ENCODE peak calls at places on chromosome 6, in five cellular contexts. G is GM12878, X is NT2/D1, D is H1, Y is HEK293T. E is an unnamed sample.

GRCh38 chr6:13733178-13733851 is 21.7 kb upstream of the RANBP9 start:
- DNase-seq in X (no peak), Y (peak), G (no peak), D (no peak), E (peak)

GRCh38 chr6:125888989-125889656 is 67.4 kb upstream of the HINT3 start:
- DNase-seq in X (peak), G (no peak), Y (peak), D (no peak), E (peak)

GRCh38 chr6:131015630-131016263 is 47.3 kb downstream of the EPB41L2 start:
- DNase-seq in G (no peak), Y (no peak), X (no peak), D (no peak), E (no peak)

GRCh38 chr6:24566020-24566752 is 71.4 kb downstream of the ALDH5A1 start:
- DNase-seq in X (no peak), Y (no peak), D (no peak), G (no peak), E (peak)

GRCh38 chr6:127186889-127187288 is 68.4 kb downstream of the RSPO3 start:
- DNase-seq in X (no peak), Y (peak), D (peak), G (no peak), E (peak)

GRCh38 chr6:18264338-18265098 is at the start of gene DEK:
- DNase-seq in D (peak), Y (peak), X (peak), G (no peak), E (peak)

GRCh38 chr6:32968093-32968769 is at the start of gene BRD2:
- DNase-seq in D (peak), X (peak), Y (peak), G (peak), E (peak)

GRCh38 chr6:147281895-147282565 is 77.8 kb downstream of the STXBP5 start:
- DNase-seq in Y (no peak), D (no peak), G (no peak), X (no peak), E (no peak)

GRCh38 chr6:119240257-119241123 is 109.1 kb downstream of the MAN1A1 start:
- DNase-seq in G (no peak), D (no peak), Y (no peak), X (peak), E (no peak)

GRCh38 chr6:57313711-57314471 is 3.5 kb upstream of the PRIM2 start:
- DNase-seq in D (no peak), G (no peak), X (no peak), Y (no peak), E (no peak)

GRCh38 chr6:29537714-29538403 is 21.7 kb downstream of the UBD start:
- DNase-seq in Y (no peak), X (no peak), G (no peak), D (peak), E (no peak)

GRCh38 chr6:121443953-121444590 is 8.6 kb downstream of the GJA1 start:
- DNase-seq in D (no peak), Y (no peak), G (no peak), X (no peak), E (no peak)

GRCh38 chr6:101605874-101606273 is 212.4 kb downstream of the GRIK2 start:
- DNase-seq in X (no peak), Y (peak), D (no peak), G (peak), E (no peak)

GRCh38 chr6:99344289-99344688 is 5.2 kb downstream of the FAXC start:
- DNase-seq in D (no peak), X (no peak), Y (no peak), G (no peak), E (peak)

GRCh38 chr6:167768471-167769215 is 58.1 kb upstream of the AFDN start:
- DNase-seq in D (no peak), X (no peak), G (no peak), Y (no peak), E (no peak)

GRCh38 chr6:76706566-76706965 is 634.1 kb upstream of the IMPG1 start:
- DNase-seq in D (no peak), G (no peak), Y (no peak), X (no peak), E (no peak)

GRCh38 chr6:3687847-3688246 is 63.7 kb downstream of the PXDC1 start:
- DNase-seq in G (no peak), Y (no peak), X (no peak), D (no peak), E (no peak)

GRCh38 chr6:110589865-110590513 is 113.6 kb upstream of the SLC22A16 start:
- DNase-seq in Y (no peak), G (peak), D (no peak), X (no peak), E (no peak)

GRCh38 chr6:156821707-156822106 is 44.5 kb downstream of the ARID1B start:
- DNase-seq in Y (no peak), D (no peak), G (no peak), X (no peak), E (no peak)

GRCh38 chr6:137389150-137389664 is 105.0 kb downstream of the OLIG3 start:
- DNase-seq in X (no peak), Y (no peak), G (peak), D (no peak), E (no peak)

GRCh38 chr6:52416629-52417151 is 3.5 kb upstream of the EFHC1 start:
- DNase-seq in G (peak), Y (peak), D (no peak), X (no peak), E (peak)

GRCh38 chr6:38110407-38111025 is 291.0 kb downstream of the ZFAND3 start:
- DNase-seq in X (no peak), D (no peak), Y (no peak), G (no peak), E (no peak)

GRCh38 chr6:88287696-88288095 is 121.5 kb upstream of the CNR1 start:
- DNase-seq in D (no peak), Y (no peak), G (no peak), X (no peak), E (no peak)

GRCh38 chr6:116385911-116386310 is 15.2 kb downstream of the DSE start:
- DNase-seq in X (no peak), D (no peak), Y (no peak), G (no peak), E (no peak)

GRCh38 chr6:97411610-97412009 is 128.6 kb upstream of the MMS22L start:
- DNase-seq in D (no peak), Y (no peak), G (no peak), X (no peak), E (no peak)

GRCh38 chr6:711925-712324 is 19.0 kb upstream of the EXOC2 start:
- DNase-seq in X (no peak), D (no peak), G (no peak), Y (no peak), E (no peak)

GRCh38 chr6:124795879-124796838 is 166.1 kb upstream of the RNF217 start:
- DNase-seq in Y (peak), G (no peak), D (peak), X (no peak), E (no peak)

GRCh38 chr6:51995214-51995735 is 92.1 kb downstream of the PKHD1 start:
- DNase-seq in G (no peak), D (no peak), X (no peak), Y (no peak), E (no peak)

GRCh38 chr6:126721581-126722145 is 381.7 kb downstream of the CENPW start:
- DNase-seq in Y (no peak), D (no peak), X (no peak), G (no peak), E (no peak)

GRCh38 chr6:30547454-30547853 is 8.8 kb downstream of the GNL1 start:
- DNase-seq in D (no peak), Y (no peak), X (no peak), G (no peak), E (no peak)

GRCh38 chr6:168925671-168926070 is 328.0 kb downstream of the THBS2 start:
- DNase-seq in D (no peak), Y (no peak), G (no peak), X (no peak), E (no peak)

GRCh38 chr6:5214570-5215052 is 46.1 kb downstream of the LYRM4 start:
- DNase-seq in G (no peak), D (peak), Y (peak), X (peak), E (peak)

GRCh38 chr6:168040856-168041496 is 38.0 kb downstream of the FRMD1 start:
- DNase-seq in D (no peak), X (no peak), Y (no peak), G (no peak), E (no peak)

GRCh38 chr6:19866900-19867627 is 29.9 kb downstream of the ID4 start:
- DNase-seq in X (no peak), G (no peak), Y (no peak), D (no peak), E (peak)

GRCh38 chr6:57432162-57432561 is 114.7 kb downstream of the PRIM2 start:
- DNase-seq in X (no peak), Y (no peak), G (no peak), D (no peak), E (peak)

GRCh38 chr6:141726158-141726557 is 406.6 kb upstream of the GJE1 start:
- DNase-seq in D (no peak), G (no peak), Y (no peak), X (no peak), E (no peak)

GRCh38 chr6:163626073-163626867 is 211.8 kb downstream of the QKI start:
- DNase-seq in G (no peak), D (no peak), Y (no peak), X (no peak), E (no peak)

GRCh38 chr6:24568687-24569086 is 73.9 kb downstream of the ALDH5A1 start:
- DNase-seq in G (no peak), D (no peak), X (no peak), Y (no peak), E (no peak)

GRCh38 chr6:69796627-69797390 is at the start of gene LMBRD1:
- DNase-seq in X (peak), G (peak), D (peak), Y (peak), E (peak)

GRCh38 chr6:69792292-69792691 is 4.5 kb downstream of the LMBRD1 start:
- DNase-seq in D (no peak), X (no peak), Y (no peak), G (no peak), E (no peak)

GRCh38 chr6:69801225-69801624 is 4.4 kb upstream of the LMBRD1 start:
- DNase-seq in D (no peak), G (no peak), X (no peak), Y (peak), E (no peak)

GRCh38 chr6:69795469-69796080 is 1.2 kb downstream of the LMBRD1 start:
- DNase-seq in G (no peak), X (no peak), Y (peak), D (no peak), E (no peak)

DNA sequence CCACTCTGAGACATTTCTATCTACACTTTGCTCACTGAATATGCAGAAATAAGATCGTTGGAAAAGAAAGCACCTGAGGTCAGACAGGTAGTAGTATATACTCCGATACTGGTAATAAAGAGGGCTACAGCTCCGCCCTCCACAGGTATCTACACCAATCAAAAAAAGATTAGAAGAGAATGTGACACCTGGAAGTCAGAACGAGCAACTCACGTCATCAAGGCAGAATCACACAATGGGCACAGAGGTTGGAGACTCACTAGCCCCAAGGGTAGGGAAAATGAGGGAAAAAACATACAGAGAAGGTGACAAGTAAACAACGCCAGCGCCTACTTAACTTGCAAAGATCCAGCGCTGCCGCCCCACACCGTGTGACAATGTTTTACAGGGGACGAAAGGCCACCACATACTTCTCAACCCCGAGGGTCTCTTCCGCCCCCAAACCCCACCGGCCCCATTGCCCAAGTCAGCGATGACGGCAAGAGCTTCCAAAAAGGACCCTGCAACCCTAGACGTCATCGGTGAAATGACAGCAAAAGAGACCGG is 656 bp downstream of the LMBRD1 start:
- DNase-seq in D (no peak), G (no peak), X (no peak), Y (peak), E (peak)
- TF ChIP-seq SUZ12 in D (no peak), G (no peak), X (no peak), Y (no peak), E (no peak)

DNA sequence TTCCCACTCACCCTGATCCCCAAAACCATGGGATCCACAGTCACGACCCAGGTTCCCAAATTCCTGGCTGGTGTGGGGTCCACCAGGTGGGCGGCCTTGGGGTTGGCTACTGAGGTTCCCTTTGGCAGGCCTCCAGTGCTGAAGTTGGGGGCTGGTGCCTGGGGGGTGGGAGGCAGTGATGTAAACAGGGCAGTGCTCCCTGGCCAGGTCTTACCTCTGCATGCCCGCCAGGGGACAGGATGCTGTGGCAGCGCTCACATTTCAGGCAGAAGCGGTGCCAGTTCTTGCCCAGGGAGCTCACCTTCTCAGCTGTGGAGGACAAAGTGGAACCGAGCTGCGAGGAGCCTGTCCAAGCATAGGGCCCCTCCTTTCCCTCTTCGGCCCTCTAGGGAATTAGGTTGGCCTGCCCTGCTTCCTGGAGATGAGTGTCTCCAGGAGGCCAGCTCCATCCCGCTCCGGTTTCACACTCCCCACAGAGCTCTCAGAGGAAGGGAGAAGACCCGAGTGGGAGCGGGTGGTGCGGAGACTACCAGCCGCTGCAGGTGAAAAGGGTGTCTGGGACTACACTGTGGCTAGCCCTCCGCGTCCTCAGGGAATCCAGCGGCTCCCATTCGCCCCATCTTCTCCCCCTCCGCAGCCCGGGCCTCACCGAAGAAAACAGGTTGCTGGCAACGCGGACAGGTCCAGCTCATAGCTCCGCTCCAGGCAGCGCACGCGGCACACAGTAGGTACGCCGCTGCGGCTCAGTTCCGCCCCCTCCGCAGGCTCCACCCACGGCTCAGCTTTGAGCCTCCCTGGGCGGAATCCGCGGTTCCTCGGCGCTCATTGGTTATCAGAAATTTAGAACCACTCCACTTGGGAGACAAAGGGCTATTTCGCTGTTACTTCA is at the start of gene CRIP3:
- DNase-seq in G (no peak), Y (no peak), X (no peak), D (peak), E (no peak)
- TF ChIP-seq SUZ12 in G (no peak), Y (no peak), X (no peak), D (no peak), E (no peak)

DNA sequence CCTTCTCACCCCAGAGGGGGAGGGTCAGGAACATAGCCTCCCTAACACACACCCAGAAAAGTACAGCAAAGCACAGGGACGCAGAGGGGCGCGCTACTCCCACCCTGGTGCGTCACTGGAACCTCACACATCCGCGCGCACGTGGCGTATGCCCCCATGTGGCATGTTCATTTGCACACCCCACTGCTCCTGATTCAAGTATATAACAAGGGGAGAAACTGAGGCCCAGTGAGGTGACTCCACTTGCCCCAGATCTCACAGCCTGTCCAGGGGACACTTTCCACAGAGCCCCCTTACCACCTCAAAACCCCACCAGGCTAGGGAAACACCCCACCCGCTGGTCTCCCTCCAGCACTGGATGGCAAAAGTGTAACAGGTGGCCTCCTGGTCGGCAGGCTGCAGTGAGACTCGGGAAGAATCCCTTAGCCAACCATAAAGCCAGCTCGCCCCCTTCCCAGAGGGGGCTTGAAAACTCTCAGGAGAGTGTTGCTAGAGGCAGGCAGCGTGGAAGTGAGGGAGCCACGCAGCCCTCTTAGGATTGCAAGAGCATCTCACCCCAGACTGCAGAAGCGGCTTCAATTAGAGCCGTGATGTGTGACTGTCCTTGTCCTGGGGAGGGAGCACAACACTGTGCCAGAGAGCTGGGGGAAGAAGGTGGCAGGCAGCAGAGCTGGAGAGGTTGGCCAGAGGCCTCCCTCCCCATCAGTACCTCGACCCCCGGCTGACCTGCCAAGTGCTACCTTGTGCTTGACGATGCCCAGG is at the start of gene GRM4:
- DNase-seq in G (no peak), Y (no peak), D (peak), X (no peak), E (no peak)
- TF ChIP-seq SUZ12 in G (no peak), Y (no peak), D (no peak), X (no peak), E (no peak)

GRCh38 chr6:40753939-40754448 is 166.8 kb upstream of the LRFN2 start:
- DNase-seq in G (no peak), X (no peak), Y (no peak), D (no peak), E (no peak)

GRCh38 chr6:40755749-40756452 is 168.7 kb upstream of the LRFN2 start:
- DNase-seq in D (no peak), Y (no peak), X (no peak), G (peak), E (no peak)

GRCh38 chr6:40754481-40755045 is 167.4 kb upstream of the LRFN2 start:
- DNase-seq in D (peak), X (no peak), Y (no peak), G (no peak), E (no peak)

GRCh38 chr6:40753048-40753447 is 165.9 kb upstream of the LRFN2 start:
- DNase-seq in X (no peak), G (no peak), Y (no peak), D (no peak), E (no peak)

GRCh38 chr6:40755046-40755681 is 168.0 kb upstream of the LRFN2 start:
- DNase-seq in D (no peak), X (no peak), Y (no peak), G (no peak), E (no peak)
- TF ChIP-seq SUZ12 in D (no peak), X (no peak), Y (no peak), G (no peak), E (no peak)

GRCh38 chr6:106973841-106974336 is 640 bp downstream of the CD24 start:
- DNase-seq in G (no peak), X (no peak), D (no peak), Y (no peak), E (no peak)

GRCh38 chr6:106974999-106975698 is 620 bp upstream of the CD24 start:
- DNase-seq in X (no peak), G (no peak), Y (peak), D (peak), E (no peak)

GRCh38 chr6:106974337-106974998 is at the start of gene CD24:
- DNase-seq in G (no peak), Y (peak), X (no peak), D (peak), E (no peak)

GRCh38 chr6:106973018-106973840 is 1.3 kb downstream of the CD24 start:
- DNase-seq in G (no peak), X (no peak), Y (no peak), D (no peak), E (no peak)

DNA sequence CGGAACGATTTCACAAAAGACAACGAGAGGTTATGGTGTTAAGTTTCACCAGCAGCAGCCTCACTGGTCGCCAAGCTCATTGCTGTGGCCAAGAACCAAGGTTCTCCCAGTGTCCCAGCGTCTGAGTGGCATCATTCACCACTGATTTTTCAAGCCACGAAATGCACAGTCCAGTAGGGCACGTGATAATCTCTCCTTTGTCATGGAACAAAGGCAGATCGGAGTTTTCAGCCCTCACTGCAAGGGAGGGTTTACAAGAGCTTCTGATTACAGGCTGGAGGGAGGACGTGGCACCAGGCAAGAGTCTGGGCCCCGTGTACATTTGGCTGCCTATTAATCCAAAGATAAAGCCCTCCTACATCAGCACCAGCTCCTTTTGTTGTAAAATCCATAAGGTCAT is 2.0 kb downstream of the CD24 start:
- DNase-seq in Y (peak), D (no peak), G (no peak), X (no peak), E (no peak)
- TF ChIP-seq SUZ12 in Y (no peak), D (no peak), G (no peak), X (no peak), E (no peak)

GRCh38 chr6:73579851-73580246 is 59.0 kb upstream of the EEF1A1 start:
- DNase-seq in Y (peak), D (no peak), G (peak), X (peak), E (peak)
- TF ChIP-seq SUZ12 in Y (no peak), D (no peak), G (no peak), X (no peak), E (no peak)

GRCh38 chr6:158969148-158969547 is 30.9 kb downstream of the RSPH3 start:
- DNase-seq in G (no peak), D (no peak), X (no peak), Y (no peak), E (no peak)
- TF ChIP-seq SUZ12 in G (no peak), D (no peak), X (no peak), Y (no peak), E (no peak)